ENCODE peak calls at places on chromosomes 2 and 18, in five cellular contexts. R, S, Y, X and J are unnamed samples. For H3K36me3, the result is how much of the 10 kb centered on the place peaks cover.

GRCh38 chr2:95275601-95276243 is 1.5 kb downstream of the PROM2 start:
- DNase-seq in Y (peak), R (peak), X (peak), S (no peak), J (no peak)

GRCh38 chr2:199932312-199932855 is 21.3 kb downstream of the C2orf69 start:
- DNase-seq in S (no peak), R (no peak), X (no peak), Y (no peak), J (no peak)

GRCh38 chr2:234725528-234726264 is 226.1 kb upstream of the SH3BP4 start:
- DNase-seq in X (peak), S (no peak), R (no peak), Y (no peak), J (no peak)

GRCh38 chr18:55641501-55641900 is 53.5 kb upstream of the TCF4 start:
- DNase-seq in Y (no peak), X (no peak), S (no peak), R (no peak), J (no peak)

GRCh38 chr2:11748018-11748860 is 1.8 kb downstream of the LPIN1 start:
- DNase-seq in X (no peak), Y (no peak), R (no peak), S (no peak), J (no peak)

GRCh38 chr2:68536000-68536399 is 68.6 kb downstream of the APLF start:
- DNase-seq in S (no peak), Y (no peak), R (no peak), X (no peak), J (no peak)

GRCh38 chr2:141331127-141331526 is 799.7 kb downstream of the LRP1B start:
- DNase-seq in X (peak), S (no peak), Y (no peak), R (no peak), J (no peak)

GRCh38 chr2:189982777-189983394 is 79.6 kb downstream of the MSTN start:
- DNase-seq in X (peak), S (no peak), R (no peak), Y (no peak), J (no peak)

GRCh38 chr18:9825571-9826073 is 60.2 kb upstream of the TXNDC2 start:
- DNase-seq in S (no peak), X (peak), Y (no peak), R (peak), J (no peak)

GRCh38 chr2:47299555-47299954 is 103.4 kb upstream of the MSH2 start:
- DNase-seq in X (peak), S (peak), Y (no peak), R (no peak), J (no peak)

GRCh38 chr2:86033751-86034680 is 71.7 kb downstream of the POLR1A start:
- DNase-seq in R (no peak), S (no peak), Y (no peak), X (no peak), J (no peak)

GRCh38 chr2:240395896-240396622 is 39.4 kb upstream of the GPC1 start:
- DNase-seq in S (no peak), X (no peak), Y (peak), R (no peak), J (no peak)

GRCh38 chr18:23682045-23682444 is 7.2 kb upstream of the LAMA3 start:
- DNase-seq in R (no peak), Y (no peak), X (no peak), S (no peak), J (no peak)

GRCh38 chr2:102021776-102022175 is 30.0 kb downstream of the IL1R2 start:
- DNase-seq in R (no peak), X (no peak), Y (no peak), S (no peak), J (no peak)

GRCh38 chr2:204251118-204251757 is 294.0 kb upstream of the PARD3B start:
- DNase-seq in Y (no peak), X (no peak), S (no peak), R (no peak), J (no peak)

GRCh38 chr2:175180701-175181103 is 808 bp downstream of the ATP5MC3 start:
- DNase-seq in R (peak), Y (no peak), X (peak), S (peak), J (peak)

GRCh38 chr18:42429208-42429607 is 474.2 kb downstream of the PIK3C3 start:
- DNase-seq in S (no peak), X (no peak), Y (no peak), R (no peak), J (no peak)

GRCh38 chr18:33210575-33211189 is 229.8 kb downstream of the CCDC178 start:
- DNase-seq in S (no peak), X (peak), R (no peak), Y (no peak), J (no peak)

GRCh38 chr2:239607795-239608171 is 207.0 kb upstream of the HDAC4 start:
- DNase-seq in Y (no peak), S (no peak), X (no peak), R (no peak), J (no peak)

GRCh38 chr2:201203916-201204654 is 21.1 kb downstream of the CASP10 start:
- DNase-seq in R (peak), Y (no peak), S (no peak), X (no peak), J (no peak)

GRCh38 chr2:120821446-120822160 is 85.9 kb downstream of the GLI2 start:
- DNase-seq in S (no peak), R (no peak), X (no peak), Y (no peak), J (no peak)

GRCh38 chr18:39870586-39870985 is 2084.4 kb upstream of the PIK3C3 start:
- DNase-seq in X (no peak), Y (no peak), R (no peak), S (no peak), J (no peak)

GRCh38 chr2:122643725-122644329 is 888.4 kb downstream of the TSN start:
- DNase-seq in X (peak), S (no peak), R (peak), Y (no peak), J (peak)

GRCh38 chr2:39942970-39943369 is 163.9 kb upstream of the THUMPD2 start:
- DNase-seq in R (no peak), Y (no peak), X (no peak), S (no peak), J (no peak)

GRCh38 chr2:128607440-128607839 is 288.8 kb upstream of the HS6ST1 start:
- DNase-seq in X (no peak), S (no peak), R (peak), Y (no peak), J (no peak)

GRCh38 chr2:95722331-95722730 is 130.5 kb downstream of the TRIM43 start:
- DNase-seq in X (no peak), S (no peak), Y (no peak), R (no peak), J (no peak)

GRCh38 chr18:40235881-40236280 is 1719.2 kb upstream of the PIK3C3 start:
- DNase-seq in S (no peak), X (no peak), Y (no peak), R (no peak), J (no peak)

GRCh38 chr2:116490511-116491145 is 1323.9 kb upstream of the DDX18 start:
- DNase-seq in Y (no peak), R (no peak), X (peak), S (no peak), J (no peak)

GRCh38 chr2:82539222-82539621 is 1919.9 kb downstream of the SUCLG1 start:
- DNase-seq in R (no peak), X (no peak), S (no peak), Y (no peak), J (no peak)

GRCh38 chr18:50797147-50797546 is 22.7 kb downstream of the MRO start:
- DNase-seq in R (peak), X (no peak), Y (no peak), S (no peak), J (no peak)

GRCh38 chr2:118841828-118842461 is 5.5 kb downstream of the EN1 start:
- DNase-seq in S (no peak), R (no peak), X (no peak), Y (no peak), J (no peak)

GRCh38 chr18:76445741-76446232 is 49.3 kb downstream of the ZNF516 start:
- DNase-seq in S (no peak), X (no peak), Y (no peak), R (no peak), J (no peak)

GRCh38 chr18:6427281-6427680 is 12.6 kb upstream of the L3MBTL4 start:
- DNase-seq in R (no peak), S (no peak), Y (no peak), X (no peak), J (no peak)

GRCh38 chr18:46630991-46631390 is 26.0 kb downstream of the LOXHD1 start:
- DNase-seq in Y (no peak), X (no peak), S (no peak), R (no peak), J (no peak)

GRCh38 chr2:45688479-45689298 is 37.2 kb downstream of the PRKCE start:
- DNase-seq in X (no peak), S (no peak), R (no peak), Y (no peak), J (no peak)

GRCh38 chr2:134463726-134464076 is 209.8 kb downstream of the MGAT5 start:
- DNase-seq in R (no peak), S (no peak), X (no peak), Y (no peak), J (no peak)

GRCh38 chr2:134468093-134468640 is 214.3 kb downstream of the MGAT5 start:
- DNase-seq in Y (no peak), R (no peak), X (no peak), S (no peak), J (no peak)

GRCh38 chr2:134465706-134466105 is 211.8 kb downstream of the MGAT5 start:
- DNase-seq in Y (no peak), S (no peak), R (no peak), X (no peak), J (no peak)

GRCh38 chr2:134465228-134465627 is 211.4 kb downstream of the MGAT5 start:
- DNase-seq in Y (no peak), S (no peak), R (no peak), X (no peak), J (no peak)

GRCh38 chr2:134466141-134466540 is 212.3 kb downstream of the MGAT5 start:
- DNase-seq in S (no peak), X (peak), R (peak), Y (no peak), J (no peak)
- TF ChIP-seq CTCF in S (no peak), X (peak), R (peak), Y (no peak), J (peak)

GRCh38 chr18:54155412-54155811 is 69.1 kb downstream of the MBD2 start:
- DNase-seq in R (no peak), S (no peak), X (no peak), Y (no peak), J (no peak)
- H3K36me3 ChIP-seq in R (under half), S (half or more), X (under half), Y (half or more), J (half or more)

GRCh38 chr18:74661690-74662089 is 64.0 kb downstream of the ZNF407 start:
- DNase-seq in X (no peak), Y (no peak), R (no peak), S (no peak), J (no peak)

GRCh38 chr18:74665905-74666304 is 68.2 kb downstream of the ZNF407 start:
- DNase-seq in Y (no peak), S (no peak), X (no peak), R (no peak), J (no peak)

GRCh38 chr18:74662622-74663021 is 65.0 kb downstream of the ZNF407 start:
- DNase-seq in R (no peak), S (no peak), X (no peak), Y (no peak), J (no peak)

GRCh38 chr18:74669136-74669798 is 71.6 kb downstream of the ZNF407 start:
- DNase-seq in Y (no peak), X (no peak), R (no peak), S (no peak), J (no peak)

GRCh38 chr18:74665346-74665745 is 67.7 kb downstream of the ZNF407 start:
- DNase-seq in X (no peak), Y (no peak), S (no peak), R (no peak), J (no peak)
- H3K27ac ChIP-seq in X (no peak), Y (no peak), S (no peak), R (no peak), J (no peak)

DNA sequence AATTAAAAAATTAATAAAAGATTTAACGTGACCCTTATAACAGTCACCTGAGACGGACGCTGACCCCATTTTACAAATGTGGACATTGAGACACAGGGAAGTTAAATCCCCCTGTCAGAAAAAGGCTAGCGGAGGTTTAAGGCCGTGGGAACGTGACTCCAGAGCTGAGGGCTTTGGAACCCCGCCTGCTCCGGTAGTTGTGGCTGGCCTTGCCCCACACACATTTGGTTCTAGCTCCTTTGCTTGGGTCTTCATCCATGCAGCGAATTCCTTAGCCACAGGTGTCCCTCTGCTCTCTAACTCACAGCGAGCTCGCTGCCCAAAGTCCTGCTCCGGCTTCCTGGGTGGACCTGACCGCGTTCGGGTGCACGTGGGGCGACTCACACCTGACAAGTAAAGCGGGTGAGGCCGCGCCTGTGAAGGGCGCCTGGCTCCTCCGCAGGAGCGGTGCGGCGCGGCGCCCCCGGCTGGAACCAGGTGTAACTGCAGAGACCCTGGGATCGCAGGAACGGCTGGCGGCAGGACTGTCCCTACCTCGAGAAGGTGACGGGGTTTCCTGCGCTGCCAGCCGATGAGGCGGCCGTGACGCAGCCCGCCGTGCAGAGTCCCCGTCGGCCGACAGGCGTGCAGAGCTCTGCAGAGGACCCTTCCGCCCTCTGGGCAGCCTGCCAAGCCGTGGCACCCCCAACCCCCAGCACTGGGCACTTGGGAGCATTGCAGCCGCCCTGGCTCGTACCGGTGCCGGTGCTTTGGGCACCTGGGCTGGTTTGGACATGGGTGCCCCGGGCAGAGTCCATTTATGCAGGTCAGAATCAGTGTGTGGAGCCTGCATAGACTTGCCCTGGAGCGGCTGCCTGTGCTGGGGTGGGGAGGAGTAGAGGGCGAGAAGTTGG is 2.4 kb upstream of the PROC start:
- DNase-seq in Y (no peak), X (peak), R (peak), S (peak), J (peak)
- TF ChIP-seq CTCF in Y (peak), X (peak), R (peak), S (peak), J (peak)

DNA sequence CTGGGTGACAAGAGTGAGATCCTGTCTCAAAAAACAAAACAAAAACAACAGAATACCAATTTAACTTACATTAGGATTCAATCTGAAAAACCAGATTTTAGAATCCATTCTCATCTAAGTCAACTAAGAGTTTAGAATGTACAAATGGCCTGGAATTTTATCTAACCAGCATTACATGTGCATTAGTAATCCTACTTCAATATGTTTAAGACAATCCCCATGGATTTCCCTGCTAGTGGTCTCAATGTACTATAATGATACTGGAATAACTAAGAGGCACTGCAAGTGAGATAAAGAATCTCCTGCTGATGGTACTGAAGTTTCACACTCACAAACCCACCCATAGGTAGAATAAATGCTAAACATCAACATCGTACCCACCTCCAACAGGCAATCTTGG is 53.9 kb upstream of the DNER start:
- DNase-seq in S (no peak), R (no peak), X (no peak), Y (no peak), J (no peak)
- H3K36me3 ChIP-seq in S (half or more), R (under half), X (half or more), Y (half or more), J (under half)

DNA sequence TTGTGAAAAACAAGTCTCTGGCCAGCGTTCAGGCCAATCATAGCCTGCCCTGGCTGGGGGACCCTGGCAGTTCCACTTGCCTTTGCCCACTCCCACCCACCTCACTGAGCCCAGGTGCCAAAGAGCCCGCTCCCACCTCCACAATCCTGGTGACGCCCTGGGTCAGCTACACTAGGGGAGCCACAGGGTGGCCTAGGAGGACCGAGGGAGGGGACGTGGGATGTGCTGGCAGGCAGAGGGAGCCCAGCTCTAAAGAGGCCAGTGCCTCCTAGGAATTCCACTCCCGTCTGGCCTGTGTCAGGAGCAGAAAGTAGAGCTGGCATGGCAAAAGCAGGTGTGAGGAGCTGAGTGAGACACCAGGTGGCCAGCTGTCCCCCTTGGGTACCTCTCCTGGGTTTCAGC is 49.3 kb downstream of the TNS1 start:
- DNase-seq in X (no peak), S (no peak), Y (peak), R (peak), J (no peak)
- H3K27ac ChIP-seq in X (no peak), S (peak), Y (peak), R (peak), J (peak)